ENCODE peak calls at places on chromosomes 16 and 17, in six cellular contexts. P is lower leg skin, L is breast epithelium, R is ovary, N is erythroblast, Q is GM12891. X is an unnamed sample.

GRCh38 chr16:9177861-9178260 is 86.4 kb downstream of the HAPSTR1 start:
- DNase-seq in P (no peak), L (no peak), R (no peak), N (no peak), Q (no peak), X (no peak)

GRCh38 chr17:43880420-43880991 is 26.8 kb downstream of the MPP2 start:
- DNase-seq in P (no peak), L (no peak), R (no peak), N (peak), Q (peak), X (peak)

GRCh38 chr16:14088155-14088753 is 17.1 kb downstream of the MRTFB start:
- DNase-seq in P (no peak), L (no peak), R (no peak), N (no peak), Q (no peak), X (no peak)

GRCh38 chr17:57956311-57957119 is 1.3 kb upstream of the CUEDC1 start:
- DNase-seq in P (no peak), L (peak), R (no peak), N (no peak), Q (peak), X (no peak)

GRCh38 chr17:28230011-28230410 is 89.0 kb upstream of the TMEM97 start:
- DNase-seq in P (peak), L (no peak), R (no peak), N (peak), Q (no peak), X (no peak)

GRCh38 chr16:73152731-73153130 is 104.8 kb upstream of the ZFHX3 start:
- DNase-seq in P (no peak), L (no peak), R (no peak), N (no peak), Q (no peak), X (no peak)

GRCh38 chr17:30021708-30022317 is 80.4 kb downstream of the EFCAB5 start:
- DNase-seq in P (no peak), L (no peak), R (no peak), N (peak), Q (peak), X (peak)

GRCh38 chr17:56966277-56966676 is 5.4 kb upstream of the COIL start:
- DNase-seq in P (no peak), L (no peak), R (no peak), N (no peak), Q (no peak), X (no peak)

GRCh38 chr17:45286286-45286685 is 24.4 kb upstream of the SPATA32 start:
- DNase-seq in P (no peak), L (no peak), R (no peak), N (no peak), Q (no peak), X (no peak)

GRCh38 chr16:11627292-11627663 is 40.6 kb upstream of the LITAF start:
- DNase-seq in P (no peak), L (no peak), R (no peak), N (no peak), Q (no peak), X (no peak)

GRCh38 chr17:75088902-75089417 is 1.2 kb downstream of the SLC16A5 start:
- DNase-seq in P (no peak), L (peak), R (peak), N (no peak), Q (no peak), X (peak)

GRCh38 chr16:72172105-72173034 is at the start of gene PMFBP1:
- DNase-seq in P (no peak), L (no peak), R (no peak), N (peak), Q (peak), X (peak)

GRCh38 chr17:43403846-43404245 is 5.1 kb downstream of the ARL4D start:
- DNase-seq in P (no peak), L (no peak), R (no peak), N (no peak), Q (no peak), X (no peak)

GRCh38 chr16:85428168-85428898 is 184.8 kb upstream of the GSE1 start:
- DNase-seq in P (peak), L (no peak), R (peak), N (no peak), Q (peak), X (no peak)

GRCh38 chr17:45784583-45785372 is 658 bp downstream of the CRHR1 start:
- DNase-seq in P (peak), L (no peak), R (no peak), N (peak), Q (peak), X (no peak)

GRCh38 chr17:40377832-40378231 is 13.3 kb upstream of the GJD3 start:
- DNase-seq in P (peak), L (no peak), R (no peak), N (no peak), Q (no peak), X (no peak)

GRCh38 chr17:40372031-40372430 is 7.5 kb upstream of the GJD3 start:
- DNase-seq in P (peak), L (no peak), R (no peak), N (no peak), Q (no peak), X (no peak)

GRCh38 chr17:40373999-40374398 is 9.5 kb upstream of the GJD3 start:
- DNase-seq in P (peak), L (no peak), R (no peak), N (no peak), Q (no peak), X (no peak)

GRCh38 chr17:40373324-40373723 is 8.8 kb upstream of the GJD3 start:
- DNase-seq in P (no peak), L (no peak), R (no peak), N (no peak), Q (no peak), X (no peak)

DNA sequence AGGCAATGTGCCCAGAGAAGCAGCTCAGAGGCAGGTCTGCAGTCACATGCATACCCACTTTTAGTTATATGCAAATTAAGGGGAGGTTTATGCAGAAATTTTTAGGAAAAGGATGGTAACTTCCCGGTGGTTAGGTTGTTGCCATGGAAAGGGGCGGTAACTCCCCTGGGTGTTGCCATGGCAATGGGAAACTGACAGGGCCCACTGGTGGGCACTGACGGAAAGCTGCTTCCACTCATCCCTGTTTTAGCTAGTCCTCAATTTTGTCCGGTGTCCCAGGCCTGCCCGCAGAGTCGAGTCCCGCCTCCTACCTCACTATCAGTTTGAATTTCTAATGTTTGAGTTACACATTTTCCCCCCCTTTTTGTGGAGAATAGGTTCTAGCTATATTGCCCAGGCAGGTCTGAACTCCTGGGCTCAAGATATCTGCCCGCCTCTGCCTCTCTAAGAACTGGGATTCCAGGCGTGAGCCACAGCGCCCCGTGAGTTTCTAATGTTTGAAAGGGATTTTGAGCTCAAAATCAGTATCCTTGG is 10.5 kb upstream of the GJD3 start:
- DNase-seq in P (peak), L (no peak), R (no peak), N (no peak), Q (no peak), X (no peak)
- TF ChIP-seq POLR2A in P (no peak), L (no peak), R (no peak), N (no peak), Q (no peak), X (no peak)

DNA sequence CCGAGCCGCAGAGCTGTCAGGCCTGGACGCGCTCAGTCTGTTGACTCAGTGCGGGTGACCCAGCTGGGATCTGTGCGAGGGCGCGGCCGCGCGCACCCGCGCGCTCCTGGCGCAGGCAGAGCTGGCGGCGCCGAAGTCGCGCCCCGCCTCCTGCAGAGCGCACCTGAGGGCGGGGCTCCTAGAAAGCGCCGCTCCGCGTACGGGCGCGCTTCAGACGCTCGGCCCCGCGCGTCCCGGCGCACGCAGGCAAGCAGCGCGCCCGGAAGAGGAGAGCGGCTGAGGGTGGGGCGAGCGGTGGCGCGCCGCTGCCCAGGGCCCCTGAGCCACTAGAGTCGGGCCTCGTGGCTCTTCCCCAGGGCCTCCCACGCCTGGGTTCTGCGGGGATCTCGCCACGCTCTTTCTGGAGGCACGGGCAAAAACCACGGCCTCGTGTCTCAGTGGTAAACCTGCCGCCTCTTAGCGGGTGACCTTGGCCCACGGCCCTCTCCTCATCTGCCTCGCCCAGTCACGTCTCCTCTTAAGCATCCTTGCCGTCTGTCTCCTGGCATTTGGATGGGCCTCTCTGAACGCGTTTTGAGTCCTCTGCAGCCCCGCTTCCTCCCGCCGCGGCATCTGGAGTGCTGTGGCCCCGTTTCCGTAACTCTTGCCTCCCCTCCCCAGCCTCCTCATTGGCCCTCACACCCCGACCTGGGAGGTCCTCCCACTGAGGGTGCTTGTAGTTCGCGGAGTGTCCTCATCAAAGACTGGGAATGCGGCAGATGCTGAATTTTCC is at the start of gene ABCA5:
- DNase-seq in P (peak), L (peak), R (peak), N (peak), Q (peak), X (peak)
- TF ChIP-seq POLR2A in P (peak), L (peak), R (peak), N (peak), Q (peak), X (peak)

DNA sequence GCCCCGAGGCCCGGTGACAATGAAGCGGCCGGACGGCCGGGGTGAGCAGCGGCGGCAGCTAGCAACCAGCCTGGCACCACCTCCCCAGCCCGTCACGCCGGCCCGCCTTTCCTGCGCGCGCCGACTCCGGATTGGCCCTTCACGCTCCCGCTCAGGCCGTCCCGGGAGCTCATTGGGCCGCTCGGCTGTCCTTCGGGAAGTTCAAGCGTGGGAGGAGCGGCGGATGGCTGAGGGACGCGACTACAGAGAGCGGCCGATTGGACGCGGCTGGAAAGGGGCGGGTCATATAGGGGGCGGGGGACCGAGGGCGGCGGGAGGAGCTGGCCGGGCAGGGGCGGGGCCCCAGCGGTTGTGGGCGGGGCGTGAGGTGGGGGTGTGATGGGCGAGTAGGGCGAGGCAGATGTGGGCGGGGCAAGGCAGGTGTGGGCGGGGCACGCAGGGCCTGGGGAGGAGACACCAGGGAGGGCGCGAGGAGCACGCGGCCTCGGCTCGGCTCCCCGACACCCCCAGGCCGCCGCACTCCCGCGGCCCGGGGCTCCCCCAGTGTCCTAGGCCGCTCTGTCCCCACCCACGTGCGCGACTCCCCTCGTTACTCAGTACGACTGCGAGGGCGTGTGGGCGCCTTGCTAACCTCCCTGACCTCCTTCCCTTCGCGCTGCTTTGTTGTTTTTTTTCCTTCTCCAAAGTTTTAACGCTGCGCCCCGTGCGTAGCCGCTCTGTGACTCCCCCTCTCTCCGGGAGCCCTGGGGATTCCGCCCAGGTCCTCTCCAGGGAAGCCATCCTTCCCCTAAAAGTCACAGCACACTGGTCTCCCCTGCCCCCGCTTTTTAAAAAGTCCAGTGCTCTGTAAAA is at the start of gene CEP131:
- DNase-seq in P (peak), L (peak), R (peak), N (peak), Q (peak), X (peak)
- TF ChIP-seq POLR2A in P (no peak), L (no peak), R (no peak), N (peak), Q (no peak), X (peak)

DNA sequence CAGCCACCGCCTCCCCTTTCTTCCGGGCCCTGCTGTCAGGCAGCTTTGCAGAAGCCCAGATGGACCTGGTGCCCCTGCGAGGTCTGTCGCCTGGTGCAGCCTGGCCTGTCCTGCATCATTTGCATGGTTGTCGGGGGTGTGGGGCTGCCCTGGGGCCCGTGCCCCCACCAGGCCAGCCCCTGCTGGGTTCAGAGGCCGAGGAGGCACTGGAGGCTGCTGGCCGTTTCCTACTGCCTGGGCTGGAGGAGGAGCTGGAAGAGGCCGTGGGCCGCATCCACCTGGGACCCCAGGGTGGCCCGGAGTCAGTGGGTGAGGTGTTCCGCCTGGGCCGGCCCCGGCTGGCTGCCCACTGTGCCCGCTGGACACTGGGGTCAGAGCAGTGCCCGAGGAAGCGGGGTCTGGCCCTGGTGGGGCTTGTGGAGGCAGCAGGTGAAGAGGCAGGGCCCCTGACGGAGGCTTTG is 5.5 kb upstream of the TGFB1I1 start:
- DNase-seq in P (no peak), L (no peak), R (peak), N (no peak), Q (no peak), X (no peak)
- TF ChIP-seq POLR2A in P (no peak), L (no peak), R (no peak), N (no peak), Q (no peak), X (no peak)

GRCh38 chr17:81309859-81310839 is 15.0 kb upstream of the SLC38A10 start:
- DNase-seq in P (no peak), L (no peak), R (no peak), N (no peak), Q (no peak), X (no peak)

GRCh38 chr17:81307636-81308035 is 12.5 kb upstream of the SLC38A10 start:
- DNase-seq in P (no peak), L (no peak), R (no peak), N (no peak), Q (no peak), X (no peak)

GRCh38 chr17:81310963-81311550 is 15.9 kb upstream of the SLC38A10 start:
- DNase-seq in P (no peak), L (no peak), R (no peak), N (no peak), Q (no peak), X (no peak)

GRCh38 chr17:81308161-81308560 is 13.1 kb upstream of the SLC38A10 start:
- DNase-seq in P (no peak), L (no peak), R (no peak), N (no peak), Q (no peak), X (no peak)

GRCh38 chr17:81309140-81309858 is 14.2 kb upstream of the SLC38A10 start:
- DNase-seq in P (peak), L (peak), R (no peak), N (peak), Q (no peak), X (peak)
- TF ChIP-seq POLR2A in P (no peak), L (no peak), R (no peak), N (no peak), Q (no peak), X (peak)

X was measured in H54.